ENCODE peak calls at places on chromosomes 5 and 9, in nine cellular contexts. One of them, this sample, is unnamed.

GRCh38 chr5:115543931-115544370 is 624 bp downstream of the FEM1C start:
- DNase-seq in AG09309: peak
- DNase-seq in upper lobe of right lung: no peak
- DNase-seq in ovary: peak
- DNase-seq in osteocyte: no peak
- DNase-seq in lower lobe of right lung: no peak
- DNase-seq in Peyer's patch: peak
- DNase-seq in GM10248: peak
- DNase-seq in A549: peak
- DNase-seq in this sample: peak

GRCh38 chr9:18396102-18396728 is 77.7 kb upstream of the ADAMTSL1 start:
- DNase-seq in AG09309: no peak
- DNase-seq in upper lobe of right lung: no peak
- DNase-seq in ovary: no peak
- DNase-seq in osteocyte: no peak
- DNase-seq in lower lobe of right lung: no peak
- DNase-seq in Peyer's patch: no peak
- DNase-seq in GM10248: no peak
- DNase-seq in A549: peak
- DNase-seq in this sample: no peak

GRCh38 chr5:8394965-8395364 is 526.0 kb downstream of the MTRR start:
- DNase-seq in AG09309: no peak
- DNase-seq in upper lobe of right lung: no peak
- DNase-seq in ovary: no peak
- DNase-seq in osteocyte: no peak
- DNase-seq in lower lobe of right lung: no peak
- DNase-seq in Peyer's patch: no peak
- DNase-seq in GM10248: no peak
- DNase-seq in A549: no peak
- DNase-seq in this sample: no peak

GRCh38 chr5:54443264-54443663 is 12.2 kb upstream of the HSPB3 start:
- DNase-seq in AG09309: no peak
- DNase-seq in upper lobe of right lung: no peak
- DNase-seq in ovary: no peak
- DNase-seq in osteocyte: no peak
- DNase-seq in lower lobe of right lung: no peak
- DNase-seq in Peyer's patch: no peak
- DNase-seq in GM10248: peak
- DNase-seq in A549: peak
- DNase-seq in this sample: no peak

GRCh38 chr9:12739014-12739413 is 35.8 kb upstream of the LURAP1L start:
- DNase-seq in AG09309: no peak
- DNase-seq in upper lobe of right lung: no peak
- DNase-seq in ovary: no peak
- DNase-seq in osteocyte: no peak
- DNase-seq in lower lobe of right lung: no peak
- DNase-seq in Peyer's patch: no peak
- DNase-seq in GM10248: no peak
- DNase-seq in A549: no peak
- DNase-seq in this sample: no peak

GRCh38 chr9:114037961-114038723 is 40.0 kb downstream of the AMBP start:
- DNase-seq in AG09309: no peak
- DNase-seq in upper lobe of right lung: no peak
- DNase-seq in ovary: no peak
- DNase-seq in osteocyte: peak
- DNase-seq in lower lobe of right lung: no peak
- DNase-seq in Peyer's patch: peak
- DNase-seq in GM10248: no peak
- DNase-seq in A549: no peak
- DNase-seq in this sample: no peak

GRCh38 chr9:15306068-15306756 is 804 bp downstream of the TTC39B start:
- DNase-seq in AG09309: no peak
- DNase-seq in upper lobe of right lung: peak
- DNase-seq in ovary: peak
- DNase-seq in osteocyte: no peak
- DNase-seq in lower lobe of right lung: peak
- DNase-seq in Peyer's patch: peak
- DNase-seq in GM10248: peak
- DNase-seq in A549: peak
- DNase-seq in this sample: peak

GRCh38 chr9:125911861-125912260 is 164.7 kb downstream of the PBX3 start:
- DNase-seq in AG09309: no peak
- DNase-seq in upper lobe of right lung: no peak
- DNase-seq in ovary: no peak
- DNase-seq in osteocyte: no peak
- DNase-seq in lower lobe of right lung: no peak
- DNase-seq in Peyer's patch: no peak
- DNase-seq in GM10248: no peak
- DNase-seq in A549: no peak
- DNase-seq in this sample: no peak

GRCh38 chr5:21219255-21219654 is 1231.3 kb upstream of the CDH18 start:
- DNase-seq in AG09309: no peak
- DNase-seq in upper lobe of right lung: no peak
- DNase-seq in ovary: no peak
- DNase-seq in osteocyte: no peak
- DNase-seq in lower lobe of right lung: no peak
- DNase-seq in Peyer's patch: no peak
- DNase-seq in GM10248: no peak
- DNase-seq in A549: no peak
- DNase-seq in this sample: no peak

GRCh38 chr9:123234853-123235252 is 33.5 kb downstream of the STRBP start:
- DNase-seq in AG09309: no peak
- DNase-seq in upper lobe of right lung: no peak
- DNase-seq in ovary: no peak
- DNase-seq in osteocyte: no peak
- DNase-seq in lower lobe of right lung: no peak
- DNase-seq in Peyer's patch: no peak
- DNase-seq in GM10248: peak
- DNase-seq in A549: no peak
- DNase-seq in this sample: no peak

GRCh38 chr9:104748359-104749031 is 1.0 kb downstream of the NIPSNAP3A start:
- DNase-seq in AG09309: no peak
- DNase-seq in upper lobe of right lung: no peak
- DNase-seq in ovary: no peak
- DNase-seq in osteocyte: no peak
- DNase-seq in lower lobe of right lung: no peak
- DNase-seq in Peyer's patch: no peak
- DNase-seq in GM10248: no peak
- DNase-seq in A549: peak
- DNase-seq in this sample: no peak

GRCh38 chr5:61824396-61824795 is 481.6 kb upstream of the KIF2A start:
- DNase-seq in AG09309: no peak
- DNase-seq in upper lobe of right lung: no peak
- DNase-seq in ovary: no peak
- DNase-seq in osteocyte: no peak
- DNase-seq in lower lobe of right lung: no peak
- DNase-seq in Peyer's patch: no peak
- DNase-seq in GM10248: no peak
- DNase-seq in A549: no peak
- DNase-seq in this sample: no peak

GRCh38 chr9:136793063-136793946 is 2.2 kb downstream of the TMEM141 start:
- DNase-seq in AG09309: no peak
- DNase-seq in upper lobe of right lung: no peak
- DNase-seq in ovary: no peak
- DNase-seq in osteocyte: no peak
- DNase-seq in lower lobe of right lung: no peak
- DNase-seq in Peyer's patch: peak
- DNase-seq in GM10248: no peak
- DNase-seq in A549: peak
- DNase-seq in this sample: no peak

GRCh38 chr9:121499427-121500164 is at the start of gene GGTA1:
- DNase-seq in AG09309: no peak
- DNase-seq in upper lobe of right lung: peak
- DNase-seq in ovary: peak
- DNase-seq in osteocyte: peak
- DNase-seq in lower lobe of right lung: peak
- DNase-seq in Peyer's patch: peak
- DNase-seq in GM10248: peak
- DNase-seq in A549: peak
- DNase-seq in this sample: peak

GRCh38 chr9:98572054-98572627 is 136.6 kb downstream of the GABBR2 start:
- DNase-seq in AG09309: no peak
- DNase-seq in upper lobe of right lung: no peak
- DNase-seq in ovary: no peak
- DNase-seq in osteocyte: no peak
- DNase-seq in lower lobe of right lung: no peak
- DNase-seq in Peyer's patch: no peak
- DNase-seq in GM10248: no peak
- DNase-seq in A549: no peak
- DNase-seq in this sample: no peak

GRCh38 chr5:171116711-171117110 is 192.3 kb upstream of the TLX3 start:
- DNase-seq in AG09309: no peak
- DNase-seq in upper lobe of right lung: no peak
- DNase-seq in ovary: no peak
- DNase-seq in osteocyte: no peak
- DNase-seq in lower lobe of right lung: no peak
- DNase-seq in Peyer's patch: no peak
- DNase-seq in GM10248: no peak
- DNase-seq in A549: no peak
- DNase-seq in this sample: no peak

GRCh38 chr5:167888395-167888794 is 403.1 kb upstream of the WWC1 start:
- DNase-seq in AG09309: no peak
- DNase-seq in upper lobe of right lung: no peak
- DNase-seq in ovary: no peak
- DNase-seq in osteocyte: no peak
- DNase-seq in lower lobe of right lung: no peak
- DNase-seq in Peyer's patch: no peak
- DNase-seq in GM10248: no peak
- DNase-seq in A549: no peak
- DNase-seq in this sample: no peak
- TF ChIP-seq CTCF in AG09309: no peak
- TF ChIP-seq CTCF in upper lobe of right lung: no peak
- TF ChIP-seq CTCF in ovary: no peak
- TF ChIP-seq CTCF in osteocyte: peak
- TF ChIP-seq CTCF in lower lobe of right lung: no peak
- TF ChIP-seq CTCF in Peyer's patch: no peak
- TF ChIP-seq CTCF in GM10248: no peak
- TF ChIP-seq CTCF in A549: no peak
- TF ChIP-seq CTCF in this sample: no peak

GRCh38 chr9:3282365-3282764 is 243.4 kb downstream of the RFX3 start:
- DNase-seq in AG09309: no peak
- DNase-seq in upper lobe of right lung: no peak
- DNase-seq in ovary: no peak
- DNase-seq in osteocyte: no peak
- DNase-seq in lower lobe of right lung: no peak
- DNase-seq in Peyer's patch: no peak
- DNase-seq in GM10248: no peak
- DNase-seq in A549: no peak
- DNase-seq in this sample: no peak
- TF ChIP-seq CTCF in AG09309: no peak
- TF ChIP-seq CTCF in upper lobe of right lung: no peak
- TF ChIP-seq CTCF in ovary: no peak
- TF ChIP-seq CTCF in osteocyte: no peak
- TF ChIP-seq CTCF in lower lobe of right lung: no peak
- TF ChIP-seq CTCF in Peyer's patch: no peak
- TF ChIP-seq CTCF in GM10248: no peak
- TF ChIP-seq CTCF in A549: no peak
- TF ChIP-seq CTCF in this sample: no peak

DNA sequence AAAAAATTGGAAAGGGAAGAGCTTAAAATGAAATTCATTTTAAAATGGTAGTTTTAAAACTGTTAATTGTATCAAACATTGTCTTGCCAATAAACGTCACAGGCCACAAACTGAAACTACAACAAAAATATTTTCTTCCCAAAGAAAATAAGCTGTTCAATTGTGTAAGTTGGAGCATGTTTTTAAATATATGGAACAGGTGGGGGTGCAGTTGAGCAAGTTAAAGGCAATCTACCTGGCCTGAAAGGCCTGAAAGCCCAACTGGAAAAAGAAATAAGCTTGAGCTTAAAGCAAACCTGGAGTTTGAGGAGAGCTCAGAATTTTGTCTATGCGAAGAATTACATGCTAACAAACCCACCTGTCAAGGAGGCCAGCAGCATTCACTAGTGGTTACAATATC is 439.5 kb downstream of the ACTL7B start:
- DNase-seq in AG09309: no peak
- DNase-seq in upper lobe of right lung: no peak
- DNase-seq in ovary: no peak
- DNase-seq in osteocyte: no peak
- DNase-seq in lower lobe of right lung: no peak
- DNase-seq in Peyer's patch: no peak
- DNase-seq in GM10248: no peak
- DNase-seq in A549: peak
- DNase-seq in this sample: no peak
- TF ChIP-seq CTCF in AG09309: peak
- TF ChIP-seq CTCF in upper lobe of right lung: no peak
- TF ChIP-seq CTCF in ovary: no peak
- TF ChIP-seq CTCF in osteocyte: no peak
- TF ChIP-seq CTCF in lower lobe of right lung: no peak
- TF ChIP-seq CTCF in Peyer's patch: peak
- TF ChIP-seq CTCF in GM10248: no peak
- TF ChIP-seq CTCF in A549: peak
- TF ChIP-seq CTCF in this sample: no peak

DNA sequence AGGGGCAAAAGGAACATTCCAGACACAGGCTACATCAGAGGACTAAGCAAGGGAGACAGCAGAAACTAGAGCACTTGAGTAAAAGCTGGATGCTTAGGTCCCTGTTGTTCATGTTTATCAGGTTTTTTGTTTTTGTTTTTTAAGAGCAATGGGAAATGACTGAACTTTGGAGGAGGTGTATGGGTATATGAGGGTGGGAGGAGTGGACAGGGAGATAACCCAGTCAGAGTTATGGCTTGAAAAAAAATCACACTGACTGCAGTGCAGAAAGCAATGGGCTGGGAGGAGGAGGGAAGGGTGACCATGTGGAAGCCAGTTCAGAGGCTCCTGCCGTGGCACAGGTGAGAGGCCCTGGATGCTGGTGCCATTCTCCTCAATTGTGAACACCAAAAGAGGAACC is 77.6 kb downstream of the CD180 start:
- DNase-seq in AG09309: no peak
- DNase-seq in upper lobe of right lung: no peak
- DNase-seq in ovary: no peak
- DNase-seq in osteocyte: no peak
- DNase-seq in lower lobe of right lung: no peak
- DNase-seq in Peyer's patch: no peak
- DNase-seq in GM10248: no peak
- DNase-seq in A549: no peak
- DNase-seq in this sample: no peak
- TF ChIP-seq CTCF in AG09309: no peak
- TF ChIP-seq CTCF in upper lobe of right lung: no peak
- TF ChIP-seq CTCF in ovary: no peak
- TF ChIP-seq CTCF in osteocyte: no peak
- TF ChIP-seq CTCF in lower lobe of right lung: no peak
- TF ChIP-seq CTCF in Peyer's patch: no peak
- TF ChIP-seq CTCF in GM10248: no peak
- TF ChIP-seq CTCF in A549: no peak
- TF ChIP-seq CTCF in this sample: no peak